ENCODE peak calls at places on chromosomes 16 and 17, in ten cellular contexts. E, H, J, U, T, L, W, R, Y and I are unnamed samples.

GRCh38 chr16:53789159-53789558 is 85.2 kb downstream of the FTO start:
- DNase-seq in E (no peak), H (peak), J (no peak), U (no peak), T (no peak), L (no peak), W (no peak), R (no peak), Y (no peak), I (no peak)

GRCh38 chr16:22631264-22631663 is 120.6 kb downstream of the NPIPB5 start:
- DNase-seq in E (no peak), H (no peak), J (no peak), U (no peak), T (no peak), L (no peak), W (no peak), R (no peak), Y (no peak), I (no peak)

GRCh38 chr16:89119661-89120141 is 26.0 kb downstream of the ACSF3 start:
- DNase-seq in E (no peak), H (no peak), J (no peak), U (no peak), T (no peak), L (no peak), W (no peak), R (no peak), Y (peak), I (no peak)

GRCh38 chr16:84995666-84996065 is 15.7 kb downstream of the ZDHHC7 start:
- DNase-seq in E (no peak), H (no peak), J (no peak), U (no peak), T (no peak), L (no peak), W (no peak), R (no peak), Y (peak), I (no peak)

GRCh38 chr17:76826290-76827138 is 41.7 kb upstream of the MGAT5B start:
- DNase-seq in E (no peak), H (no peak), J (no peak), U (no peak), T (peak), L (no peak), W (no peak), R (no peak), Y (no peak), I (no peak)

GRCh38 chr17:48483471-48484131 is 47.2 kb downstream of the HOXB1 start:
- DNase-seq in E (no peak), H (peak), J (peak), U (no peak), T (peak), L (peak), W (no peak), R (no peak), Y (no peak), I (peak)

GRCh38 chr16:69193860-69194259 is 6.9 kb downstream of the SNTB2 start:
- DNase-seq in E (no peak), H (no peak), J (no peak), U (no peak), T (no peak), L (no peak), W (no peak), R (no peak), Y (no peak), I (no peak)

GRCh38 chr16:87853411-87854052 is 15.8 kb downstream of the SLC7A5 start:
- DNase-seq in E (no peak), H (peak), J (peak), U (peak), T (peak), L (peak), W (peak), R (peak), Y (peak), I (peak)

GRCh38 chr17:12709063-12709462 is 43.4 kb downstream of the MYOCD start:
- DNase-seq in E (no peak), H (no peak), J (no peak), U (no peak), T (no peak), L (no peak), W (no peak), R (no peak), Y (no peak), I (no peak)

GRCh38 chr17:12395733-12396354 is 269.8 kb upstream of the MYOCD start:
- DNase-seq in E (peak), H (no peak), J (no peak), U (no peak), T (peak), L (no peak), W (no peak), R (no peak), Y (no peak), I (peak)

GRCh38 chr16:9090101-9090959 is 1.1 kb upstream of the HAPSTR1 start:
- DNase-seq in E (no peak), H (no peak), J (no peak), U (peak), T (no peak), L (no peak), W (peak), R (peak), Y (peak), I (peak)

GRCh38 chr17:34613064-34614019 is 34.0 kb downstream of the TMEM132E start:
- DNase-seq in E (no peak), H (no peak), J (no peak), U (no peak), T (no peak), L (no peak), W (no peak), R (no peak), Y (no peak), I (no peak)

GRCh38 chr16:54331241-54332002 is 44.8 kb upstream of the IRX3 start:
- DNase-seq in E (peak), H (no peak), J (no peak), U (no peak), T (no peak), L (no peak), W (no peak), R (no peak), Y (no peak), I (no peak)

GRCh38 chr17:70144260-70144846 is 25.0 kb upstream of the KCNJ2 start:
- DNase-seq in E (no peak), H (peak), J (no peak), U (no peak), T (no peak), L (no peak), W (no peak), R (no peak), Y (no peak), I (peak)

GRCh38 chr16:14405611-14406537 is 224.2 kb downstream of the PARN start:
- DNase-seq in E (peak), H (no peak), J (peak), U (peak), T (no peak), L (no peak), W (no peak), R (peak), Y (peak), I (peak)

GRCh38 chr17:32936894-32937500 is 9.0 kb downstream of the TMEM98 start:
- DNase-seq in E (peak), H (peak), J (peak), U (peak), T (peak), L (no peak), W (peak), R (peak), Y (peak), I (peak)

GRCh38 chr17:265726-266125 is 84.3 kb upstream of the DOC2B start:
- DNase-seq in E (no peak), H (no peak), J (no peak), U (no peak), T (no peak), L (no peak), W (no peak), R (no peak), Y (peak), I (no peak)

GRCh38 chr17:20930065-20930760 is 112.6 kb downstream of the USP22 start:
- DNase-seq in E (no peak), H (peak), J (no peak), U (no peak), T (no peak), L (no peak), W (no peak), R (no peak), Y (no peak), I (no peak)

GRCh38 chr16:50318796-50319578 is 49.8 kb downstream of the BRD7 start:
- DNase-seq in E (no peak), H (no peak), J (no peak), U (no peak), T (no peak), L (no peak), W (no peak), R (no peak), Y (no peak), I (peak)

GRCh38 chr17:32486701-32487459 is at the start of gene CDK5R1:
- DNase-seq in E (no peak), H (peak), J (peak), U (peak), T (peak), L (no peak), W (peak), R (peak), Y (peak), I (peak)

GRCh38 chr16:81562174-81562849 is 117.7 kb downstream of the CMIP start:
- DNase-seq in E (no peak), H (no peak), J (no peak), U (no peak), T (no peak), L (no peak), W (no peak), R (no peak), Y (no peak), I (no peak)

GRCh38 chr17:48577330-48577945 is 712 bp downstream of the HOXB4 start:
- DNase-seq in E (no peak), H (no peak), J (no peak), U (no peak), T (no peak), L (no peak), W (no peak), R (no peak), Y (peak), I (peak)

GRCh38 chr17:63685578-63685977 is 14.3 kb downstream of the LIMD2 start:
- DNase-seq in E (no peak), H (no peak), J (no peak), U (no peak), T (no peak), L (no peak), W (no peak), R (no peak), Y (no peak), I (no peak)

GRCh38 chr17:48162946-48163506 is 55.5 kb downstream of the SNX11 start:
- DNase-seq in E (no peak), H (peak), J (peak), U (no peak), T (no peak), L (no peak), W (no peak), R (no peak), Y (no peak), I (peak)

GRCh38 chr17:6503641-6504195 is 52.6 kb downstream of the PITPNM3 start:
- DNase-seq in E (no peak), H (no peak), J (no peak), U (no peak), T (no peak), L (no peak), W (no peak), R (no peak), Y (no peak), I (no peak)

GRCh38 chr16:20851601-20852000 is 45.3 kb downstream of the REXO5 start:
- DNase-seq in E (no peak), H (peak), J (no peak), U (no peak), T (no peak), L (no peak), W (no peak), R (no peak), Y (peak), I (peak)

GRCh38 chr16:24820522-24820921 is 25.2 kb upstream of the SLC5A11 start:
- DNase-seq in E (no peak), H (no peak), J (no peak), U (no peak), T (no peak), L (no peak), W (no peak), R (no peak), Y (no peak), I (no peak)

GRCh38 chr17:75888484-75888883 is 8.3 kb downstream of the TRIM65 start:
- DNase-seq in E (no peak), H (no peak), J (no peak), U (no peak), T (no peak), L (no peak), W (no peak), R (no peak), Y (no peak), I (no peak)